ENCODE peak calls at places on chromosome 21, in seven cellular contexts. One of them, this sample, is unnamed.
A peak's percentile ranks its signal among the peaks of the same experiment; 100 is the strongest.

GRCh38 chr21:28111151-28111619 is 881.5 kb downstream of the LTN1 start:
- DNase-seq in Ammon's horn: peak; percentile 20
- DNase-seq in WTC11: no peak
- DNase-seq in astrocyte of the spinal cord: peak; percentile 76
- DNase-seq in GM23248: peak; percentile 61
- DNase-seq in AG09309: peak; percentile 82
- DNase-seq in Karpas-422: no peak
- DNase-seq in this sample: no peak

GRCh38 chr21:29371464-29371863 is 72.7 kb downstream of the BACH1 start:
- DNase-seq in Ammon's horn: no peak
- DNase-seq in WTC11: no peak
- DNase-seq in astrocyte of the spinal cord: no peak
- DNase-seq in GM23248: no peak
- DNase-seq in AG09309: no peak
- DNase-seq in Karpas-422: no peak
- DNase-seq in this sample: no peak

GRCh38 chr21:42056996-42057689 is 14.0 kb upstream of the UMODL1 start:
- DNase-seq in Ammon's horn: no peak
- DNase-seq in WTC11: no peak
- DNase-seq in astrocyte of the spinal cord: peak; percentile 87
- DNase-seq in GM23248: peak; percentile 89
- DNase-seq in AG09309: peak; percentile 92
- DNase-seq in Karpas-422: no peak
- DNase-seq in this sample: no peak

GRCh38 chr21:21730524-21730923 is 732.3 kb downstream of the NCAM2 start:
- DNase-seq in Ammon's horn: no peak
- DNase-seq in WTC11: no peak
- DNase-seq in astrocyte of the spinal cord: no peak
- DNase-seq in GM23248: no peak
- DNase-seq in AG09309: no peak
- DNase-seq in Karpas-422: no peak
- DNase-seq in this sample: no peak

GRCh38 chr21:45573452-45574035 is 31.3 kb upstream of the SLC19A1 start:
- DNase-seq in Ammon's horn: no peak
- DNase-seq in WTC11: no peak
- DNase-seq in astrocyte of the spinal cord: peak; percentile 56
- DNase-seq in GM23248: peak; percentile 44
- DNase-seq in AG09309: no peak
- DNase-seq in Karpas-422: no peak
- DNase-seq in this sample: no peak

GRCh38 chr21:27647921-27648320 is 681.0 kb upstream of the ADAMTS5 start:
- DNase-seq in Ammon's horn: no peak
- DNase-seq in WTC11: no peak
- DNase-seq in astrocyte of the spinal cord: peak; percentile 12
- DNase-seq in GM23248: peak; percentile 22
- DNase-seq in AG09309: no peak
- DNase-seq in Karpas-422: no peak
- DNase-seq in this sample: no peak

GRCh38 chr21:36087362-36088138 is 17.7 kb downstream of the CBR1 start:
- DNase-seq in Ammon's horn: peak; percentile 97
- DNase-seq in WTC11: no peak
- DNase-seq in astrocyte of the spinal cord: no peak
- DNase-seq in GM23248: peak; percentile 49
- DNase-seq in AG09309: no peak
- DNase-seq in Karpas-422: peak; percentile 48
- DNase-seq in this sample: no peak

GRCh38 chr21:28991861-28992525 is 684 bp downstream of the LTN1 start:
- DNase-seq in Ammon's horn: no peak
- DNase-seq in WTC11: no peak
- DNase-seq in astrocyte of the spinal cord: no peak
- DNase-seq in GM23248: peak; percentile 44
- DNase-seq in AG09309: no peak
- DNase-seq in Karpas-422: peak; percentile 61
- DNase-seq in this sample: peak; percentile 18

GRCh38 chr21:40936771-40937261 is 89.9 kb upstream of the DSCAM start:
- DNase-seq in Ammon's horn: no peak
- DNase-seq in WTC11: no peak
- DNase-seq in astrocyte of the spinal cord: no peak
- DNase-seq in GM23248: no peak
- DNase-seq in AG09309: no peak
- DNase-seq in Karpas-422: no peak
- DNase-seq in this sample: no peak

GRCh38 chr21:20020032-20020431 is 978.2 kb upstream of the NCAM2 start:
- DNase-seq in Ammon's horn: no peak
- DNase-seq in WTC11: no peak
- DNase-seq in astrocyte of the spinal cord: no peak
- DNase-seq in GM23248: no peak
- DNase-seq in AG09309: no peak
- DNase-seq in Karpas-422: no peak
- DNase-seq in this sample: no peak

GRCh38 chr21:39657091-39657689 is 44.5 kb downstream of the B3GALT5 start:
- DNase-seq in Ammon's horn: no peak
- DNase-seq in WTC11: no peak
- DNase-seq in astrocyte of the spinal cord: no peak
- DNase-seq in GM23248: no peak
- DNase-seq in AG09309: no peak
- DNase-seq in Karpas-422: no peak
- DNase-seq in this sample: no peak

GRCh38 chr21:37073417-37074194 is 552 bp downstream of the TTC3 start:
- DNase-seq in Ammon's horn: peak; percentile 85
- DNase-seq in WTC11: no peak
- DNase-seq in astrocyte of the spinal cord: peak; percentile 32
- DNase-seq in GM23248: peak; percentile 75
- DNase-seq in AG09309: no peak
- DNase-seq in Karpas-422: peak; percentile 76
- DNase-seq in this sample: peak; percentile 52

GRCh38 chr21:21816778-21817177 is 818.6 kb downstream of the NCAM2 start:
- DNase-seq in Ammon's horn: no peak
- DNase-seq in WTC11: no peak
- DNase-seq in astrocyte of the spinal cord: no peak
- DNase-seq in GM23248: no peak
- DNase-seq in AG09309: no peak
- DNase-seq in Karpas-422: no peak
- DNase-seq in this sample: no peak

GRCh38 chr21:43774163-43774562 is 1.9 kb downstream of the CSTB start:
- DNase-seq in Ammon's horn: no peak
- DNase-seq in WTC11: no peak
- DNase-seq in astrocyte of the spinal cord: no peak
- DNase-seq in GM23248: no peak
- DNase-seq in AG09309: no peak
- DNase-seq in Karpas-422: no peak
- DNase-seq in this sample: no peak

GRCh38 chr21:37207441-37208009 is 59.6 kb downstream of the VPS26C start:
- DNase-seq in Ammon's horn: peak; percentile 43
- DNase-seq in WTC11: no peak
- DNase-seq in astrocyte of the spinal cord: no peak
- DNase-seq in GM23248: peak; percentile 77
- DNase-seq in AG09309: no peak
- DNase-seq in Karpas-422: peak; percentile 58
- DNase-seq in this sample: no peak

GRCh38 chr21:39083377-39084008 is 99.8 kb downstream of the PSMG1 start:
- DNase-seq in Ammon's horn: no peak
- DNase-seq in WTC11: no peak
- DNase-seq in astrocyte of the spinal cord: no peak
- DNase-seq in GM23248: peak; percentile 27
- DNase-seq in AG09309: no peak
- DNase-seq in Karpas-422: peak; percentile 29
- DNase-seq in this sample: no peak

GRCh38 chr21:34129039-34129891 is 55.9 kb downstream of the MRPS6 start:
- DNase-seq in Ammon's horn: peak; percentile 86
- DNase-seq in WTC11: no peak
- DNase-seq in astrocyte of the spinal cord: peak; percentile 91
- DNase-seq in GM23248: peak; percentile 94
- DNase-seq in AG09309: peak; percentile 64
- DNase-seq in Karpas-422: no peak
- DNase-seq in this sample: no peak

GRCh38 chr21:42695324-42696025 is 42.1 kb downstream of the PDE9A start:
- DNase-seq in Ammon's horn: peak; percentile 70
- DNase-seq in WTC11: no peak
- DNase-seq in astrocyte of the spinal cord: peak; percentile 28
- DNase-seq in GM23248: peak; percentile 51
- DNase-seq in AG09309: no peak
- DNase-seq in Karpas-422: no peak
- DNase-seq in this sample: no peak

GRCh38 chr21:15462092-15462491 is 267.7 kb upstream of the USP25 start:
- DNase-seq in Ammon's horn: no peak
- DNase-seq in WTC11: no peak
- DNase-seq in astrocyte of the spinal cord: no peak
- DNase-seq in GM23248: no peak
- DNase-seq in AG09309: no peak
- DNase-seq in Karpas-422: no peak
- DNase-seq in this sample: no peak

GRCh38 chr21:14527690-14528652 is 18.1 kb downstream of the SAMSN1 start:
- DNase-seq in Ammon's horn: no peak
- DNase-seq in WTC11: no peak
- DNase-seq in astrocyte of the spinal cord: no peak
- DNase-seq in GM23248: no peak
- DNase-seq in AG09309: no peak
- DNase-seq in Karpas-422: no peak
- DNase-seq in this sample: no peak

GRCh38 chr21:36849461-36849860 is 117.0 kb downstream of the HLCS start:
- DNase-seq in Ammon's horn: peak; percentile 29
- DNase-seq in WTC11: no peak
- DNase-seq in astrocyte of the spinal cord: no peak
- DNase-seq in GM23248: no peak
- DNase-seq in AG09309: no peak
- DNase-seq in Karpas-422: no peak
- DNase-seq in this sample: no peak

This sample was measured in OCI-LY7.